ENCODE peak calls at places on chromosomes 5 and 9, in eight cellular contexts. One of them, this sample, is unnamed.

GRCh38 chr9:72524820-72525539 is 3.6 kb downstream of the TMC1 start:
- DNase-seq in heart left ventricle: peak
- DNase-seq in neural progenitor cell: peak
- DNase-seq in HCT116: peak
- DNase-seq in BJ: peak
- DNase-seq in tibial nerve: no peak
- DNase-seq in cardiac fibroblast: peak
- DNase-seq in H7: peak
- DNase-seq in this sample: peak

GRCh38 chr5:61275841-61276240 is 56.2 kb upstream of the ZSWIM6 start:
- DNase-seq in heart left ventricle: peak
- DNase-seq in neural progenitor cell: no peak
- DNase-seq in HCT116: no peak
- DNase-seq in BJ: no peak
- DNase-seq in tibial nerve: peak
- DNase-seq in cardiac fibroblast: peak
- DNase-seq in H7: no peak
- DNase-seq in this sample: no peak

GRCh38 chr9:73649552-73649951 is 497.9 kb downstream of the ANXA1 start:
- DNase-seq in heart left ventricle: no peak
- DNase-seq in neural progenitor cell: no peak
- DNase-seq in HCT116: no peak
- DNase-seq in BJ: no peak
- DNase-seq in tibial nerve: no peak
- DNase-seq in cardiac fibroblast: no peak
- DNase-seq in H7: no peak
- DNase-seq in this sample: no peak

GRCh38 chr5:36444582-36444999 is 142.9 kb upstream of the RANBP3L start:
- DNase-seq in heart left ventricle: peak
- DNase-seq in neural progenitor cell: no peak
- DNase-seq in HCT116: no peak
- DNase-seq in BJ: no peak
- DNase-seq in tibial nerve: peak
- DNase-seq in cardiac fibroblast: peak
- DNase-seq in H7: no peak
- DNase-seq in this sample: no peak

GRCh38 chr5:43193171-43193951 is 1.3 kb downstream of the NIM1K start:
- DNase-seq in heart left ventricle: no peak
- DNase-seq in neural progenitor cell: peak
- DNase-seq in HCT116: peak
- DNase-seq in BJ: peak
- DNase-seq in tibial nerve: peak
- DNase-seq in cardiac fibroblast: peak
- DNase-seq in H7: peak
- DNase-seq in this sample: peak

GRCh38 chr9:92740446-92740961 is 24.1 kb downstream of the BICD2 start:
- DNase-seq in heart left ventricle: no peak
- DNase-seq in neural progenitor cell: no peak
- DNase-seq in HCT116: no peak
- DNase-seq in BJ: no peak
- DNase-seq in tibial nerve: no peak
- DNase-seq in cardiac fibroblast: no peak
- DNase-seq in H7: no peak
- DNase-seq in this sample: no peak

GRCh38 chr9:135246248-135247173 is 159.0 kb downstream of the OLFM1 start:
- DNase-seq in heart left ventricle: no peak
- DNase-seq in neural progenitor cell: no peak
- DNase-seq in HCT116: no peak
- DNase-seq in BJ: no peak
- DNase-seq in tibial nerve: no peak
- DNase-seq in cardiac fibroblast: no peak
- DNase-seq in H7: no peak
- DNase-seq in this sample: no peak

GRCh38 chr5:181173420-181174342 is 26.3 kb downstream of the OR2V2 start:
- DNase-seq in heart left ventricle: no peak
- DNase-seq in neural progenitor cell: peak
- DNase-seq in HCT116: peak
- DNase-seq in BJ: no peak
- DNase-seq in tibial nerve: no peak
- DNase-seq in cardiac fibroblast: peak
- DNase-seq in H7: peak
- DNase-seq in this sample: no peak

GRCh38 chr5:111595425-111595824 is 83.1 kb upstream of the STARD4 start:
- DNase-seq in heart left ventricle: no peak
- DNase-seq in neural progenitor cell: no peak
- DNase-seq in HCT116: no peak
- DNase-seq in BJ: no peak
- DNase-seq in tibial nerve: no peak
- DNase-seq in cardiac fibroblast: no peak
- DNase-seq in H7: no peak
- DNase-seq in this sample: no peak

GRCh38 chr5:142896325-142897007 is 126.3 kb downstream of the ARHGAP26 start:
- DNase-seq in heart left ventricle: no peak
- DNase-seq in neural progenitor cell: peak
- DNase-seq in HCT116: no peak
- DNase-seq in BJ: no peak
- DNase-seq in tibial nerve: no peak
- DNase-seq in cardiac fibroblast: no peak
- DNase-seq in H7: no peak
- DNase-seq in this sample: no peak

GRCh38 chr5:147930759-147931158 is 24.4 kb upstream of the C5orf46 start:
- DNase-seq in heart left ventricle: no peak
- DNase-seq in neural progenitor cell: no peak
- DNase-seq in HCT116: no peak
- DNase-seq in BJ: no peak
- DNase-seq in tibial nerve: no peak
- DNase-seq in cardiac fibroblast: no peak
- DNase-seq in H7: no peak
- DNase-seq in this sample: no peak
- H3K4me3 ChIP-seq in heart left ventricle: no peak
- H3K4me3 ChIP-seq in neural progenitor cell: no peak
- H3K4me3 ChIP-seq in HCT116: no peak
- H3K4me3 ChIP-seq in BJ: no peak
- H3K4me3 ChIP-seq in tibial nerve: no peak
- H3K4me3 ChIP-seq in cardiac fibroblast: no peak
- H3K4me3 ChIP-seq in H7: no peak
- H3K4me3 ChIP-seq in this sample: no peak

DNA sequence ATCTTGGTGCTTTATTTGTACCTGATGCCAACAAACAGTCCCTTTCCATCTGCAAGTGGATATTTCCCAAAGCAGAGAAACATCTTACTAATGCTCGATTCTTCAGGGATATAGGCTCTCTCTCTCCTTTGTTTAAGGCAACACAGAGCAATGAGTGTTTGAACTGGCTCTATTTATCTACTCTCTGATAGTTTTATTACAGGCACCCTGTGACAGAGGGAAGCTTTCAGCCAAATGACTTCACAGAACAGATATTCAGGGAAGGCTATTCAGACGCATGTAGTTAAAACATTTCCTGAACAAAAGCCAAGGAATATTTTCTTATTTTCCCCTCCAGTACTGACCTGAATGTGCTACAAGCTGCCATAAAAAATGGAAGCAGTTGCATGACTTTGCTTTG is 141.8 kb downstream of the YIPF5 start:
- DNase-seq in heart left ventricle: no peak
- DNase-seq in neural progenitor cell: no peak
- DNase-seq in HCT116: no peak
- DNase-seq in BJ: peak
- DNase-seq in tibial nerve: no peak
- DNase-seq in cardiac fibroblast: peak
- DNase-seq in H7: no peak
- DNase-seq in this sample: no peak
- H3K4me3 ChIP-seq in heart left ventricle: no peak
- H3K4me3 ChIP-seq in neural progenitor cell: no peak
- H3K4me3 ChIP-seq in HCT116: no peak
- H3K4me3 ChIP-seq in BJ: peak
- H3K4me3 ChIP-seq in tibial nerve: no peak
- H3K4me3 ChIP-seq in cardiac fibroblast: no peak
- H3K4me3 ChIP-seq in H7: no peak
- H3K4me3 ChIP-seq in this sample: no peak

GRCh38 chr5:40656766-40657165 is 22.9 kb upstream of the PTGER4 start:
- DNase-seq in heart left ventricle: no peak
- DNase-seq in neural progenitor cell: no peak
- DNase-seq in HCT116: no peak
- DNase-seq in BJ: no peak
- DNase-seq in tibial nerve: no peak
- DNase-seq in cardiac fibroblast: no peak
- DNase-seq in H7: no peak
- DNase-seq in this sample: no peak

GRCh38 chr5:40655138-40655537 is 24.6 kb upstream of the PTGER4 start:
- DNase-seq in heart left ventricle: no peak
- DNase-seq in neural progenitor cell: no peak
- DNase-seq in HCT116: no peak
- DNase-seq in BJ: no peak
- DNase-seq in tibial nerve: no peak
- DNase-seq in cardiac fibroblast: peak
- DNase-seq in H7: no peak
- DNase-seq in this sample: no peak

GRCh38 chr5:40666657-40667056 is 13.1 kb upstream of the PTGER4 start:
- DNase-seq in heart left ventricle: no peak
- DNase-seq in neural progenitor cell: no peak
- DNase-seq in HCT116: no peak
- DNase-seq in BJ: no peak
- DNase-seq in tibial nerve: no peak
- DNase-seq in cardiac fibroblast: no peak
- DNase-seq in H7: no peak
- DNase-seq in this sample: no peak

GRCh38 chr5:40665902-40666301 is 13.8 kb upstream of the PTGER4 start:
- DNase-seq in heart left ventricle: no peak
- DNase-seq in neural progenitor cell: no peak
- DNase-seq in HCT116: no peak
- DNase-seq in BJ: no peak
- DNase-seq in tibial nerve: no peak
- DNase-seq in cardiac fibroblast: no peak
- DNase-seq in H7: no peak
- DNase-seq in this sample: no peak

DNA sequence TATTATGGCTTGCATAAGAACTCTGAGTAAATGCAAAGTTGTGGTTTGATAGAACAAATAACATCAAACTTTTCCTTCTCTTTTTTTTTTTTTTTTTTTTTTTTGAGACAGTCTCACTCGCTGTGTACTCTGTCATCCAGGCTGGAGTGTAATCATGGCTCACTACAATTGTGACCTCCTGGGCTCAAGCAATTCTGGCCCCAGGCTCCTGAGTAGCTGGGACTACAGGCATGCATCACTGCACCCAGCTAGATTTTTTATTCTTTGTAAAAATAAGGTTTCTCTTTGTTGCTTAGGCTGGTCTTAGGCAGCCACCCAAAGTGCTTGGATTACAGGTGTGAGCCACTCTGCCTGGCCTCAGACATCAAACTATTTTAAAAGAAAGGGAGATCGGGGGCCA is 19.0 kb upstream of the PTGER4 start:
- DNase-seq in heart left ventricle: no peak
- DNase-seq in neural progenitor cell: no peak
- DNase-seq in HCT116: no peak
- DNase-seq in BJ: no peak
- DNase-seq in tibial nerve: no peak
- DNase-seq in cardiac fibroblast: no peak
- DNase-seq in H7: no peak
- DNase-seq in this sample: no peak
- H3K4me3 ChIP-seq in heart left ventricle: no peak
- H3K4me3 ChIP-seq in neural progenitor cell: no peak
- H3K4me3 ChIP-seq in HCT116: no peak
- H3K4me3 ChIP-seq in BJ: no peak
- H3K4me3 ChIP-seq in tibial nerve: no peak
- H3K4me3 ChIP-seq in cardiac fibroblast: no peak
- H3K4me3 ChIP-seq in H7: no peak
- H3K4me3 ChIP-seq in this sample: no peak

GRCh38 chr9:78028926-78029325 is 2.7 kb downstream of the GNAQ start:
- DNase-seq in heart left ventricle: no peak
- DNase-seq in neural progenitor cell: no peak
- DNase-seq in HCT116: no peak
- DNase-seq in BJ: no peak
- DNase-seq in tibial nerve: no peak
- DNase-seq in cardiac fibroblast: no peak
- DNase-seq in H7: no peak
- DNase-seq in this sample: no peak
- H3K4me3 ChIP-seq in heart left ventricle: no peak
- H3K4me3 ChIP-seq in neural progenitor cell: peak
- H3K4me3 ChIP-seq in HCT116: no peak
- H3K4me3 ChIP-seq in BJ: peak
- H3K4me3 ChIP-seq in tibial nerve: no peak
- H3K4me3 ChIP-seq in cardiac fibroblast: peak
- H3K4me3 ChIP-seq in H7: no peak
- H3K4me3 ChIP-seq in this sample: peak

GRCh38 chr5:54638090-54638489 is 120.5 kb downstream of the SNX18 start:
- DNase-seq in heart left ventricle: no peak
- DNase-seq in neural progenitor cell: no peak
- DNase-seq in HCT116: no peak
- DNase-seq in BJ: no peak
- DNase-seq in tibial nerve: no peak
- DNase-seq in cardiac fibroblast: no peak
- DNase-seq in H7: no peak
- DNase-seq in this sample: no peak
- H3K4me3 ChIP-seq in heart left ventricle: no peak
- H3K4me3 ChIP-seq in neural progenitor cell: no peak
- H3K4me3 ChIP-seq in HCT116: no peak
- H3K4me3 ChIP-seq in BJ: no peak
- H3K4me3 ChIP-seq in tibial nerve: no peak
- H3K4me3 ChIP-seq in cardiac fibroblast: no peak
- H3K4me3 ChIP-seq in H7: no peak
- H3K4me3 ChIP-seq in this sample: no peak

GRCh38 chr5:7850533-7851239 is at the start of gene CFAP90:
- DNase-seq in heart left ventricle: peak
- DNase-seq in neural progenitor cell: peak
- DNase-seq in HCT116: no peak
- DNase-seq in BJ: no peak
- DNase-seq in tibial nerve: no peak
- DNase-seq in cardiac fibroblast: peak
- DNase-seq in H7: peak
- DNase-seq in this sample: peak
- H3K4me3 ChIP-seq in heart left ventricle: peak
- H3K4me3 ChIP-seq in neural progenitor cell: peak
- H3K4me3 ChIP-seq in HCT116: no peak
- H3K4me3 ChIP-seq in BJ: peak
- H3K4me3 ChIP-seq in tibial nerve: peak
- H3K4me3 ChIP-seq in cardiac fibroblast: peak
- H3K4me3 ChIP-seq in H7: peak
- H3K4me3 ChIP-seq in this sample: peak

GRCh38 chr9:80158150-80158549 is 586.4 kb downstream of the TLE4 start:
- DNase-seq in heart left ventricle: no peak
- DNase-seq in neural progenitor cell: peak
- DNase-seq in HCT116: no peak
- DNase-seq in BJ: no peak
- DNase-seq in tibial nerve: no peak
- DNase-seq in cardiac fibroblast: no peak
- DNase-seq in H7: no peak
- DNase-seq in this sample: no peak
- H3K4me3 ChIP-seq in heart left ventricle: no peak
- H3K4me3 ChIP-seq in neural progenitor cell: no peak
- H3K4me3 ChIP-seq in HCT116: no peak
- H3K4me3 ChIP-seq in BJ: no peak
- H3K4me3 ChIP-seq in tibial nerve: no peak
- H3K4me3 ChIP-seq in cardiac fibroblast: no peak
- H3K4me3 ChIP-seq in H7: no peak
- H3K4me3 ChIP-seq in this sample: no peak

This sample was measured in uterus.